ENCODE peak calls at places on chromosomes 1 and 21, in seven cellular contexts. N is lower lobe of right lung, I is heart right ventricle, V is K562, H is tibial artery, S is kidney epithelial cell, W is heart left ventricle. U is an unnamed sample.

GRCh38 chr1:162835157-162835899 is 25.6 kb downstream of the CCDC190 start:
- DNase-seq in N (no peak), I (no peak), V (no peak), H (no peak), S (no peak), W (no peak), U (peak)

GRCh38 chr1:183783342-183783741 is 21.6 kb upstream of the RGL1 start:
- DNase-seq in N (no peak), I (no peak), V (no peak), H (no peak), S (no peak), W (no peak), U (no peak)

GRCh38 chr1:114828251-114828650 is 26.4 kb upstream of the SYCP1 start:
- DNase-seq in N (no peak), I (no peak), V (no peak), H (no peak), S (no peak), W (no peak), U (no peak)

GRCh38 chr1:219465247-219466093 is 147.4 kb downstream of the ZC3H11B start:
- DNase-seq in N (no peak), I (no peak), V (no peak), H (no peak), S (peak), W (no peak), U (peak)

GRCh38 chr1:86419277-86419903 is 4.6 kb upstream of the CLCA2 start:
- DNase-seq in N (no peak), I (no peak), V (peak), H (no peak), S (no peak), W (no peak), U (peak)

GRCh38 chr1:89938171-89939055 is 56.5 kb upstream of the ZNF326 start:
- DNase-seq in N (no peak), I (no peak), V (no peak), H (no peak), S (no peak), W (no peak), U (no peak)

GRCh38 chr1:85465099-85465790 is at the start of gene DDAH1:
- DNase-seq in N (peak), I (peak), V (no peak), H (no peak), S (no peak), W (peak), U (peak)

GRCh38 chr1:59730759-59731478 is 83.8 kb upstream of the HOOK1 start:
- DNase-seq in N (no peak), I (no peak), V (peak), H (peak), S (peak), W (peak), U (no peak)

GRCh38 chr1:110872745-110873435 is at the start of gene CD53:
- DNase-seq in N (no peak), I (no peak), V (no peak), H (no peak), S (no peak), W (no peak), U (peak)

GRCh38 chr1:110067429-110067956 is 3.0 kb downstream of the ALX3 start:
- DNase-seq in N (no peak), I (no peak), V (no peak), H (no peak), S (no peak), W (no peak), U (no peak)

GRCh38 chr1:44029260-44029910 is 1.9 kb downstream of the SLC6A9 start:
- DNase-seq in N (no peak), I (no peak), V (peak), H (no peak), S (no peak), W (no peak), U (no peak)

GRCh38 chr1:99745684-99746083 is 20.8 kb downstream of the FRRS1 start:
- DNase-seq in N (no peak), I (no peak), V (no peak), H (no peak), S (no peak), W (no peak), U (no peak)

GRCh38 chr21:14962217-14962616 is 102.6 kb downstream of the NRIP1 start:
- DNase-seq in N (no peak), I (no peak), V (no peak), H (no peak), S (no peak), W (no peak), U (no peak)

GRCh38 chr1:52602328-52603300 is at the start of gene GPX7:
- DNase-seq in N (peak), I (peak), V (no peak), H (peak), S (no peak), W (peak), U (peak)

GRCh38 chr1:183914283-183914682 is 109.4 kb downstream of the RGL1 start:
- DNase-seq in N (no peak), I (no peak), V (no peak), H (no peak), S (no peak), W (no peak), U (no peak)

GRCh38 chr1:230772457-230773395 is 25.5 kb downstream of the CAPN9 start:
- DNase-seq in N (no peak), I (peak), V (peak), H (no peak), S (peak), W (peak), U (no peak)

GRCh38 chr1:77322061-77322900 is 40.5 kb downstream of the AK5 start:
- DNase-seq in N (no peak), I (no peak), V (peak), H (no peak), S (peak), W (no peak), U (no peak)

GRCh38 chr1:246159290-246160227 is 347.5 kb downstream of the SMYD3 start:
- DNase-seq in N (no peak), I (no peak), V (no peak), H (no peak), S (no peak), W (no peak), U (no peak)

GRCh38 chr21:42356036-42356435 is 5.2 kb upstream of the TFF2 start:
- DNase-seq in N (no peak), I (no peak), V (no peak), H (no peak), S (no peak), W (no peak), U (no peak)

GRCh38 chr1:223711173-223711572 is 1.2 kb upstream of the CAPN2 start:
- DNase-seq in N (no peak), I (no peak), V (no peak), H (no peak), S (no peak), W (no peak), U (no peak)

GRCh38 chr1:113616201-113616600 is 143.1 kb downstream of the PHTF1 start:
- DNase-seq in N (no peak), I (no peak), V (no peak), H (no peak), S (no peak), W (no peak), U (no peak)

GRCh38 chr1:6499318-6499717 is 7.9 kb upstream of the PLEKHG5 start:
- DNase-seq in N (no peak), I (peak), V (no peak), H (no peak), S (no peak), W (no peak), U (no peak)

GRCh38 chr21:38301321-38302214 is 44.8 kb downstream of the KCNJ15 start:
- DNase-seq in N (no peak), I (no peak), V (no peak), H (no peak), S (no peak), W (no peak), U (no peak)

GRCh38 chr1:221363074-221363473 is 378.8 kb downstream of the DUSP10 start:
- DNase-seq in N (no peak), I (no peak), V (no peak), H (no peak), S (no peak), W (no peak), U (no peak)

GRCh38 chr1:61210435-61211012 is 128.2 kb downstream of the NFIA start:
- DNase-seq in N (no peak), I (no peak), V (no peak), H (no peak), S (no peak), W (no peak), U (no peak)

GRCh38 chr1:1092149-1092855 is 18.2 kb upstream of the RNF223 start:
- DNase-seq in N (peak), I (no peak), V (no peak), H (peak), S (no peak), W (no peak), U (no peak)

DNA sequence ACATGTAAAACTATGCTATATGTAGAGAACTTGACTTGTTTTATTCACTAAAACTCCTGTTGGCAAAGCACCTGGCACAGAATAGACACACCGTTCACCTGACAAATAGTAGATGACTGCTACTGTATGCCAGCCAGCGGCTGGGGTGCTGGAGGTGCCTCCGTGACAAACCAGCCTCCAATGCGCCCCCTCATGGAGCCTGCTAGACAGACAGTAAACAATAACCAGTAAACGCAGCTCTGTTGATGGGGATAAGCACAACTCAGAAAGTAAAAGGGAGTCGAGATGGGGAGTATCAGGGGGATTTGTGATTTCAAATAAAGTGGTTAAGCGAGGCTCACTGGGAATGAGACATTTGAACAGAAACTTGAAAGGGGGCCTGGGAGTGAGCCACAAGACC is 107.2 kb downstream of the PRDM2 start:
- DNase-seq in N (no peak), I (no peak), V (peak), H (peak), S (no peak), W (no peak), U (peak)
- TF ChIP-seq CTCF in N (peak), I (peak), V (peak), H (no peak), S (peak), W (no peak), U (peak)

GRCh38 chr1:118987431-118988185 is 535 bp downstream of the TBX15 start:
- DNase-seq in N (no peak), I (no peak), V (no peak), H (peak), S (no peak), W (peak), U (no peak)

GRCh38 chr1:118986839-118987430 is 1.2 kb downstream of the TBX15 start:
- DNase-seq in N (no peak), I (no peak), V (no peak), H (peak), S (no peak), W (no peak), U (no peak)

GRCh38 chr1:118985611-118986290 is 2.4 kb downstream of the TBX15 start:
- DNase-seq in N (no peak), I (no peak), V (no peak), H (peak), S (no peak), W (no peak), U (no peak)

GRCh38 chr1:118984990-118985608 is 3.0 kb downstream of the TBX15 start:
- DNase-seq in N (no peak), I (no peak), V (no peak), H (peak), S (no peak), W (no peak), U (no peak)

GRCh38 chr1:118986291-118986838 is 1.8 kb downstream of the TBX15 start:
- DNase-seq in N (no peak), I (no peak), V (no peak), H (peak), S (no peak), W (no peak), U (no peak)
- H3K4me3 ChIP-seq in N (no peak), I (peak), V (peak), H (peak), S (no peak), W (no peak), U (no peak)

GRCh38 chr1:25611843-25612242 is 4.7 kb upstream of the MAN1C1 start:
- DNase-seq in N (no peak), I (no peak), V (no peak), H (no peak), S (no peak), W (no peak), U (no peak)

GRCh38 chr1:25609921-25610320 is 6.7 kb upstream of the MAN1C1 start:
- DNase-seq in N (no peak), I (no peak), V (no peak), H (no peak), S (no peak), W (no peak), U (no peak)

GRCh38 chr1:25612421-25612820 is 4.2 kb upstream of the MAN1C1 start:
- DNase-seq in N (no peak), I (no peak), V (no peak), H (no peak), S (no peak), W (no peak), U (no peak)

GRCh38 chr1:25613091-25613490 is 3.5 kb upstream of the MAN1C1 start:
- DNase-seq in N (no peak), I (no peak), V (no peak), H (no peak), S (no peak), W (no peak), U (no peak)

GRCh38 chr1:25610822-25611630 is 5.6 kb upstream of the MAN1C1 start:
- DNase-seq in N (no peak), I (no peak), V (no peak), H (no peak), S (no peak), W (no peak), U (peak)
- TF ChIP-seq CTCF in N (peak), I (peak), V (peak), H (peak), S (peak), W (no peak), U (peak)

GRCh38 chr1:119083980-119084379 is 56.5 kb downstream of the WARS2 start:
- DNase-seq in N (no peak), I (no peak), V (no peak), H (no peak), S (no peak), W (no peak), U (no peak)
- H3K4me3 ChIP-seq in N (no peak), I (no peak), V (no peak), H (peak), S (no peak), W (no peak), U (no peak)

DNA sequence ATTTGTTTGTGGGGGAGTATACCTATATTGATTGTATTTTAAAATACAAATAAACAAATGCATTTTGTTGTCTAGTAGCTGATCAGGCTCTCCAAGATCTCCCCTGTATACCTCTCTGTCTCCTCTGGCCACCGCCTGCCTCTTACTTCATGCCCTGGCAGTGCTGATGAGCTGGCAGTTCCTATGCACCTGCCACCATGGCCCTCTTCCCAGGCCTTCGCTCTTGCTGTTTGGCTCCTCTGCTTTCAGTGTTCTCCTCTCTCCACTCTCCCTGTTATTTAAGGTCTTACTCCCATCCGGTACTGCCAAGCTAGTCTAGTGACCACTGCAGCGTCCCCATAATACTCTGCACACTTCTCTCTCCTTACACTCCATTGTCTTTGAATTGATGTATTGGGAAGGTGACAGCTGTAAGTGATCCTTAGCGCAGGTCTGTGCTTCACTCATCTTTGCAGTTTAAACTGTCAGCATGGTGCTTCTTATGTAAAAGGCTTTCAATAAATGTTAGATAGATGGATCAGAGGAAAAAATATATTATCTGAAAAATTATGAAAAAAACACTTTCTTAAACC is 88.1 kb upstream of the ATP1A1 start:
- DNase-seq in N (no peak), I (peak), V (no peak), H (no peak), S (no peak), W (peak), U (no peak)
- TF ChIP-seq CTCF in N (no peak), I (no peak), V (no peak), H (no peak), S (no peak), W (no peak), U (no peak)

GRCh38 chr1:154329551-154330131 is 4.3 kb downstream of the ATP8B2 start:
- DNase-seq in N (no peak), I (no peak), V (peak), H (no peak), S (no peak), W (no peak), U (no peak)

GRCh38 chr1:154327466-154328317 is 2.4 kb downstream of the ATP8B2 start:
- DNase-seq in N (no peak), I (no peak), V (no peak), H (no peak), S (no peak), W (no peak), U (peak)

GRCh38 chr1:154328318-154329151 is 3.2 kb downstream of the ATP8B2 start:
- DNase-seq in N (peak), I (peak), V (no peak), H (peak), S (no peak), W (peak), U (peak)

GRCh38 chr1:154330669-154331068 is 5.3 kb downstream of the ATP8B2 start:
- DNase-seq in N (no peak), I (no peak), V (no peak), H (no peak), S (no peak), W (no peak), U (no peak)

GRCh38 chr1:154329152-154329521 is 3.8 kb downstream of the ATP8B2 start:
- DNase-seq in N (no peak), I (no peak), V (no peak), H (no peak), S (no peak), W (no peak), U (no peak)
- H3K4me3 ChIP-seq in N (peak), I (peak), V (no peak), H (peak), S (no peak), W (no peak), U (no peak)

GRCh38 chr1:159941867-159942560 is 3.4 kb downstream of the IGSF9 start:
- DNase-seq in N (no peak), I (no peak), V (no peak), H (peak), S (no peak), W (no peak), U (no peak)
- TF ChIP-seq CTCF in N (no peak), I (no peak), V (no peak), H (no peak), S (no peak), W (no peak), U (no peak)

GRCh38 chr1:202567747-202568146 is 142.5 kb downstream of the SYT2 start:
- DNase-seq in N (no peak), I (no peak), V (no peak), H (no peak), S (no peak), W (no peak), U (no peak)
- H3K4me3 ChIP-seq in N (no peak), I (no peak), V (no peak), H (no peak), S (no peak), W (no peak), U (no peak)

DNA sequence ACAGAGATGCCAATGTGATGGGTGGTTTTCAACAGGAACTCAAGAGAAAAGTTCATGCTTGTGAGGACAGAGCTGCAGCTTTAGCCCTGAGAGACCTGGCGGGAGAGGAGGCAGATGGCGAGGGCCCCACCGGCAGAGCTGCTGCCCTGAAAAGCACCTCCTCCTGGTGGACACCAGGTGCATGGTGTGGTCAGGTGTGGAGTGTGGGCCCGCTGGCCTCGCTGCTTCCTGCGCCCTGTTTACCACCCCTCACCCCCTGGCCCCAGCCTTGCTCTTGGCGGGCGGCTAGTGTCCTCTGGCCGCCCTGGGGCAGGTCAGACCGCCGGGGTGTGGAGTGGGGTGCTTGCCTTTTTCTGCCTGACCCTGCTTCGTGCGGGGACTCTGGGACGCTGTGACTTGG is 42.8 kb downstream of the PRKCZ start:
- DNase-seq in N (no peak), I (no peak), V (no peak), H (no peak), S (no peak), W (no peak), U (no peak)
- TF ChIP-seq CTCF in N (no peak), I (no peak), V (no peak), H (no peak), S (no peak), W (no peak), U (no peak)

GRCh38 chr1:34984435-34985062 is 598 bp downstream of the TMEM35B start:
- DNase-seq in N (peak), I (no peak), V (peak), H (peak), S (no peak), W (peak), U (peak)

GRCh38 chr1:34985063-34985770 is at the start of gene TMEM35B:
- DNase-seq in N (peak), I (peak), V (peak), H (peak), S (no peak), W (peak), U (peak)

GRCh38 chr1:34982820-34983376 is 2.2 kb downstream of the TMEM35B start:
- DNase-seq in N (no peak), I (no peak), V (no peak), H (no peak), S (no peak), W (no peak), U (peak)

GRCh38 chr1:34980715-34981114 is 4.4 kb downstream of the TMEM35B start:
- DNase-seq in N (no peak), I (no peak), V (no peak), H (no peak), S (no peak), W (no peak), U (peak)

DNA sequence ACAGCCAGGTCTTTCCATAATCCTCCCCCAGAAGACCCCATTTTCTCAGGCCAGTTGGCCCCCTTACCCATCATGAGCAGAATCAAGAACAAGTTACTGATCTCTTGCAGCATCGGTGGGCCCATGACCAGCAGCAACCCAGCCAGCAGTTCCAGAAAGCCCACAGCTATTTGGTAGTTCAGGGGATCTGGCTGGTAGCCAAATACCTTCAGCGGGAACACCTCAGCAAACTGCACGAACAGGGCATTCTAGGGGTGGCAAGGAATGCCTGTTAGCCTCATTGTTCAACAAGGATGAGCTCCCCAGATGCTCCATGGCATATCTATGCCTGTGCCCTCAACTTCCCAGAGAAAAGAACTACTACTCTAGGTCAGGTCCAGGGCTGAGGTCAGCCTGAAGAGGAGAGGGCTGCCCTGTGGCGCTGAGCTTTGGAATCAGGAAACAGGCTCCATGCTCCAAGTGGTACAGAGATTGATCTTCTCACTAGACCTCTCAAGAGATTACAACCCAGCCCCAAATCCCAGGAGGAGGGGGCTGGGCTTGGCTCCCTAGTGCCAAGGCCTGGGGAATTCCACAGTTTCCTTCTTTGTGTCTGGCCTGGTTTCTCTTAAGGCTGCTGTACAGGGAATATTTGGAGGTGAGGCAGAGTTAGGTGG is 1.3 kb downstream of the TMEM35B start:
- DNase-seq in N (no peak), I (no peak), V (no peak), H (no peak), S (no peak), W (no peak), U (no peak)
- H3K4me3 ChIP-seq in N (peak), I (peak), V (peak), H (peak), S (peak), W (peak), U (peak)

U was measured in GM12865.